ENCODE peak calls at places on chromosomes 5 and 9, in eight cellular contexts. One of them, this sample, is unnamed.

GRCh38 chr5:179253730-179254129 is 91.5 kb downstream of the ADAMTS2 start:
- DNase-seq in H54: no peak
- DNase-seq in midbrain: no peak
- DNase-seq in mucosa of descending colon: no peak
- DNase-seq in ACHN: no peak
- DNase-seq in amniotic stem cell: no peak
- DNase-seq in activated gamma-delta T cell: no peak
- DNase-seq in GM19239: no peak
- DNase-seq in this sample: no peak

GRCh38 chr5:94234987-94235386 is 383.4 kb downstream of the KIAA0825 start:
- DNase-seq in H54: no peak
- DNase-seq in mucosa of descending colon: no peak
- DNase-seq in activated gamma-delta T cell: no peak
- DNase-seq in amniotic stem cell: no peak
- DNase-seq in ACHN: no peak
- DNase-seq in GM19239: no peak
- DNase-seq in midbrain: no peak
- DNase-seq in this sample: no peak

GRCh38 chr5:179623906-179624741 is 653 bp upstream of the HNRNPH1 start:
- DNase-seq in activated gamma-delta T cell: peak
- DNase-seq in midbrain: peak
- DNase-seq in amniotic stem cell: peak
- DNase-seq in GM19239: no peak
- DNase-seq in ACHN: peak
- DNase-seq in mucosa of descending colon: peak
- DNase-seq in H54: peak
- DNase-seq in this sample: no peak

GRCh38 chr5:146751054-146751453 is 127.5 kb downstream of the PPP2R2B start:
- DNase-seq in GM19239: no peak
- DNase-seq in H54: no peak
- DNase-seq in mucosa of descending colon: no peak
- DNase-seq in activated gamma-delta T cell: no peak
- DNase-seq in ACHN: no peak
- DNase-seq in midbrain: no peak
- DNase-seq in amniotic stem cell: no peak
- DNase-seq in this sample: no peak

GRCh38 chr5:24141046-24141445 is 503.7 kb downstream of the CDH10 start:
- DNase-seq in GM19239: no peak
- DNase-seq in amniotic stem cell: no peak
- DNase-seq in midbrain: peak
- DNase-seq in ACHN: no peak
- DNase-seq in H54: no peak
- DNase-seq in mucosa of descending colon: no peak
- DNase-seq in activated gamma-delta T cell: no peak
- DNase-seq in this sample: no peak

GRCh38 chr5:148846930-148847329 is 20.5 kb downstream of the ADRB2 start:
- DNase-seq in activated gamma-delta T cell: no peak
- DNase-seq in amniotic stem cell: peak
- DNase-seq in mucosa of descending colon: no peak
- DNase-seq in GM19239: no peak
- DNase-seq in H54: no peak
- DNase-seq in ACHN: no peak
- DNase-seq in midbrain: no peak
- DNase-seq in this sample: no peak

GRCh38 chr5:134582281-134582680 is 50.3 kb downstream of the SAR1B start:
- DNase-seq in H54: no peak
- DNase-seq in midbrain: no peak
- DNase-seq in amniotic stem cell: no peak
- DNase-seq in ACHN: no peak
- DNase-seq in mucosa of descending colon: no peak
- DNase-seq in GM19239: no peak
- DNase-seq in activated gamma-delta T cell: no peak
- DNase-seq in this sample: no peak

GRCh38 chr5:51416149-51416548 is 32.9 kb downstream of the ISL1 start:
- DNase-seq in midbrain: no peak
- DNase-seq in H54: no peak
- DNase-seq in amniotic stem cell: no peak
- DNase-seq in mucosa of descending colon: no peak
- DNase-seq in ACHN: no peak
- DNase-seq in GM19239: no peak
- DNase-seq in activated gamma-delta T cell: no peak
- DNase-seq in this sample: no peak

GRCh38 chr5:93476211-93476851 is 104.7 kb downstream of the NR2F1-AS1 start:
- DNase-seq in ACHN: no peak
- DNase-seq in GM19239: no peak
- DNase-seq in H54: no peak
- DNase-seq in activated gamma-delta T cell: no peak
- DNase-seq in amniotic stem cell: no peak
- DNase-seq in mucosa of descending colon: no peak
- DNase-seq in midbrain: no peak
- DNase-seq in this sample: peak

GRCh38 chr5:171428849-171429542 is 9.5 kb downstream of the FGF18 start:
- DNase-seq in amniotic stem cell: no peak
- DNase-seq in midbrain: no peak
- DNase-seq in mucosa of descending colon: no peak
- DNase-seq in H54: no peak
- DNase-seq in activated gamma-delta T cell: no peak
- DNase-seq in ACHN: no peak
- DNase-seq in GM19239: no peak
- DNase-seq in this sample: no peak

GRCh38 chr9:74570879-74571512 is 73.9 kb downstream of the RORB start:
- DNase-seq in midbrain: peak
- DNase-seq in ACHN: peak
- DNase-seq in activated gamma-delta T cell: no peak
- DNase-seq in amniotic stem cell: no peak
- DNase-seq in GM19239: no peak
- DNase-seq in mucosa of descending colon: peak
- DNase-seq in H54: peak
- DNase-seq in this sample: peak

GRCh38 chr5:168481330-168481788 is 4.9 kb upstream of the RARS1 start:
- DNase-seq in H54: no peak
- DNase-seq in mucosa of descending colon: no peak
- DNase-seq in amniotic stem cell: no peak
- DNase-seq in ACHN: no peak
- DNase-seq in midbrain: no peak
- DNase-seq in activated gamma-delta T cell: no peak
- DNase-seq in GM19239: peak
- DNase-seq in this sample: no peak

GRCh38 chr5:173320259-173320658 is 8.0 kb downstream of the STC2 start:
- DNase-seq in H54: no peak
- DNase-seq in ACHN: no peak
- DNase-seq in amniotic stem cell: no peak
- DNase-seq in GM19239: no peak
- DNase-seq in midbrain: no peak
- DNase-seq in activated gamma-delta T cell: no peak
- DNase-seq in mucosa of descending colon: no peak
- DNase-seq in this sample: no peak

GRCh38 chr9:83299094-83299493 is 236.2 kb upstream of the RASEF start:
- DNase-seq in mucosa of descending colon: no peak
- DNase-seq in activated gamma-delta T cell: no peak
- DNase-seq in midbrain: no peak
- DNase-seq in H54: no peak
- DNase-seq in ACHN: no peak
- DNase-seq in GM19239: no peak
- DNase-seq in amniotic stem cell: no peak
- DNase-seq in this sample: no peak

GRCh38 chr9:129542761-129543160 is 78.1 kb downstream of the C9orf50 start:
- DNase-seq in activated gamma-delta T cell: no peak
- DNase-seq in amniotic stem cell: no peak
- DNase-seq in mucosa of descending colon: no peak
- DNase-seq in H54: no peak
- DNase-seq in midbrain: no peak
- DNase-seq in GM19239: no peak
- DNase-seq in ACHN: no peak
- DNase-seq in this sample: no peak

GRCh38 chr9:72949918-72950325 is 2.9 kb downstream of the ALDH1A1 start:
- DNase-seq in ACHN: no peak
- DNase-seq in activated gamma-delta T cell: no peak
- DNase-seq in mucosa of descending colon: no peak
- DNase-seq in H54: no peak
- DNase-seq in amniotic stem cell: no peak
- DNase-seq in GM19239: no peak
- DNase-seq in midbrain: no peak
- DNase-seq in this sample: no peak

GRCh38 chr9:33676746-33677505 is 118.4 kb upstream of the PRSS3 start:
- DNase-seq in mucosa of descending colon: peak
- DNase-seq in amniotic stem cell: no peak
- DNase-seq in midbrain: peak
- DNase-seq in GM19239: peak
- DNase-seq in activated gamma-delta T cell: peak
- DNase-seq in H54: no peak
- DNase-seq in ACHN: no peak
- DNase-seq in this sample: peak

GRCh38 chr5:124583469-124584350 is 162.7 kb downstream of the ZNF608 start:
- DNase-seq in ACHN: peak
- DNase-seq in mucosa of descending colon: peak
- DNase-seq in midbrain: no peak
- DNase-seq in activated gamma-delta T cell: no peak
- DNase-seq in amniotic stem cell: peak
- DNase-seq in GM19239: peak
- DNase-seq in H54: peak
- DNase-seq in this sample: no peak

GRCh38 chr9:35211854-35212253 is 50.0 kb downstream of the UNC13B start:
- DNase-seq in amniotic stem cell: no peak
- DNase-seq in mucosa of descending colon: no peak
- DNase-seq in ACHN: no peak
- DNase-seq in activated gamma-delta T cell: no peak
- DNase-seq in H54: no peak
- DNase-seq in GM19239: no peak
- DNase-seq in midbrain: no peak
- DNase-seq in this sample: no peak

GRCh38 chr9:76817489-76817888 is 53.3 kb downstream of the PCA3 start:
- DNase-seq in GM19239: no peak
- DNase-seq in H54: peak
- DNase-seq in amniotic stem cell: no peak
- DNase-seq in ACHN: peak
- DNase-seq in midbrain: no peak
- DNase-seq in mucosa of descending colon: no peak
- DNase-seq in activated gamma-delta T cell: no peak
- DNase-seq in this sample: no peak

GRCh38 chr9:15244001-15244441 is 63.0 kb downstream of the TTC39B start:
- DNase-seq in amniotic stem cell: peak
- DNase-seq in H54: no peak
- DNase-seq in ACHN: no peak
- DNase-seq in mucosa of descending colon: no peak
- DNase-seq in activated gamma-delta T cell: no peak
- DNase-seq in midbrain: no peak
- DNase-seq in GM19239: no peak
- DNase-seq in this sample: no peak

GRCh38 chr5:87411586-87412416 is 929 bp downstream of the CCNH start:
- DNase-seq in H54: no peak
- DNase-seq in activated gamma-delta T cell: no peak
- DNase-seq in midbrain: peak
- DNase-seq in GM19239: no peak
- DNase-seq in ACHN: peak
- DNase-seq in mucosa of descending colon: peak
- DNase-seq in amniotic stem cell: no peak
- DNase-seq in this sample: no peak

GRCh38 chr9:20406344-20406743 is 216.0 kb downstream of the MLLT3 start:
- DNase-seq in amniotic stem cell: no peak
- DNase-seq in ACHN: no peak
- DNase-seq in activated gamma-delta T cell: no peak
- DNase-seq in GM19239: no peak
- DNase-seq in H54: no peak
- DNase-seq in mucosa of descending colon: no peak
- DNase-seq in midbrain: no peak
- DNase-seq in this sample: no peak

GRCh38 chr5:67490543-67491321 is 294.1 kb upstream of the CD180 start:
- DNase-seq in H54: no peak
- DNase-seq in activated gamma-delta T cell: no peak
- DNase-seq in amniotic stem cell: no peak
- DNase-seq in mucosa of descending colon: peak
- DNase-seq in ACHN: no peak
- DNase-seq in GM19239: no peak
- DNase-seq in midbrain: no peak
- DNase-seq in this sample: no peak

GRCh38 chr5:41629897-41630296 is 119.5 kb upstream of the PLCXD3 start:
- DNase-seq in ACHN: no peak
- DNase-seq in H54: no peak
- DNase-seq in midbrain: no peak
- DNase-seq in mucosa of descending colon: no peak
- DNase-seq in GM19239: no peak
- DNase-seq in amniotic stem cell: no peak
- DNase-seq in activated gamma-delta T cell: no peak
- DNase-seq in this sample: no peak

GRCh38 chr9:77820293-77820954 is 172.3 kb upstream of the GNA14 start:
- DNase-seq in H54: peak
- DNase-seq in midbrain: no peak
- DNase-seq in GM19239: no peak
- DNase-seq in activated gamma-delta T cell: no peak
- DNase-seq in amniotic stem cell: no peak
- DNase-seq in ACHN: peak
- DNase-seq in mucosa of descending colon: no peak
- DNase-seq in this sample: no peak

GRCh38 chr5:154943527-154943926 is 2.7 kb downstream of the MRPL22 start:
- DNase-seq in mucosa of descending colon: no peak
- DNase-seq in H54: no peak
- DNase-seq in midbrain: no peak
- DNase-seq in ACHN: no peak
- DNase-seq in activated gamma-delta T cell: no peak
- DNase-seq in amniotic stem cell: no peak
- DNase-seq in GM19239: no peak
- DNase-seq in this sample: no peak

GRCh38 chr5:154403776-154404387 is 41.9 kb upstream of the SAP30L start:
- DNase-seq in amniotic stem cell: no peak
- DNase-seq in GM19239: no peak
- DNase-seq in midbrain: no peak
- DNase-seq in H54: no peak
- DNase-seq in mucosa of descending colon: no peak
- DNase-seq in ACHN: no peak
- DNase-seq in activated gamma-delta T cell: no peak
- DNase-seq in this sample: no peak

GRCh38 chr5:132086277-132086794 is 12.7 kb downstream of the CSF2 start:
- DNase-seq in midbrain: no peak
- DNase-seq in mucosa of descending colon: peak
- DNase-seq in GM19239: no peak
- DNase-seq in amniotic stem cell: peak
- DNase-seq in H54: peak
- DNase-seq in ACHN: peak
- DNase-seq in activated gamma-delta T cell: no peak
- DNase-seq in this sample: no peak

GRCh38 chr5:154395407-154396106 is 50.2 kb upstream of the SAP30L start:
- DNase-seq in ACHN: no peak
- DNase-seq in GM19239: no peak
- DNase-seq in activated gamma-delta T cell: no peak
- DNase-seq in H54: no peak
- DNase-seq in amniotic stem cell: no peak
- DNase-seq in midbrain: no peak
- DNase-seq in mucosa of descending colon: peak
- DNase-seq in this sample: no peak